ENCODE peak calls at places on chromosome 14, in five cellular contexts. K is left cardiac atrium; P is posterior cingulate gyrus; E is mucosa of descending colon; W is stimulated activated CD8-positive, alpha-beta memory T cell treated with anti-CD3 and anti-CD28 coated beads, Interleukin-7, amount 100 ng/mL, for 1 hour. Y is an unnamed sample.
A peak's percentile ranks its signal among the peaks of the same experiment; 100 is the strongest.

GRCh38 chr14:33675415-33676130 is 275.3 kb downstream of the EGLN3 start:
- DNase-seq in K (no peak), P (no peak), E (no peak), W (no peak), Y (no peak)

GRCh38 chr14:67411820-67412421 is at the start of gene PLEK2:
- DNase-seq in K (peak; percentile 46), P (peak; percentile 85), E (peak; percentile 88), W (no peak), Y (peak; percentile 79)

GRCh38 chr14:34051966-34052657 is 101.2 kb upstream of the EGLN3 start:
- DNase-seq in K (no peak), P (no peak), E (peak; percentile 76), W (no peak), Y (peak; percentile 85)

GRCh38 chr14:52077261-52077984 is 8.6 kb upstream of the NID2 start:
- DNase-seq in K (no peak), P (no peak), E (no peak), W (no peak), Y (no peak)

GRCh38 chr14:95225251-95225887 is 68.0 kb upstream of the DICER1 start:
- DNase-seq in K (no peak), P (no peak), E (no peak), W (no peak), Y (no peak)

GRCh38 chr14:101104485-101104884 is 201.0 kb upstream of the RTL1 start:
- DNase-seq in K (no peak), P (no peak), E (no peak), W (no peak), Y (no peak)

GRCh38 chr14:100890451-100890850 is 13.1 kb downstream of the RTL1 start:
- DNase-seq in K (no peak), P (peak; percentile 57), E (no peak), W (no peak), Y (no peak)

GRCh38 chr14:69105326-69105725 is 47.6 kb downstream of the DCAF5 start:
- DNase-seq in K (no peak), P (no peak), E (no peak), W (no peak), Y (no peak)

GRCh38 chr14:81164167-81164774 is 56.5 kb downstream of the GTF2A1 start:
- DNase-seq in K (peak; percentile 34), P (no peak), E (peak; percentile 46), W (no peak), Y (peak; percentile 61)

GRCh38 chr14:95320076-95320895 is 578 bp upstream of the CLMN start:
- DNase-seq in K (no peak), P (peak; percentile 85), E (peak; percentile 48), W (no peak), Y (no peak)

GRCh38 chr14:65639216-65639615 is 226.7 kb downstream of the FUT8 start:
- DNase-seq in K (no peak), P (no peak), E (no peak), W (no peak), Y (no peak)

GRCh38 chr14:104299993-104300761 is 161.8 kb downstream of the KIF26A start:
- DNase-seq in K (peak; percentile 73), P (peak; percentile 73), E (no peak), W (no peak), Y (no peak)

GRCh38 chr14:65137648-65138317 is 35.5 kb upstream of the MAX start:
- DNase-seq in K (peak; percentile 29), P (no peak), E (no peak), W (no peak), Y (no peak)

Y was measured in HT-29.